ENCODE peak calls at places on chromosomes 2 and 18, in ten cellular contexts. One of them, this sample, is unnamed.

GRCh38 chr2:150410809-150411208 is 76.7 kb downstream of the RND3 start:
- DNase-seq in epithelial cell of esophagus: no peak
- DNase-seq in NCI-H1417: no peak
- DNase-seq in mammary epithelial cell: no peak
- DNase-seq in activated CD8-positive, alpha-beta memory T cell treated with anti-CD3 and anti-CD28 coated beads for 24 hours: no peak
- DNase-seq in SW480: peak; percentile 48
- DNase-seq in effector memory CD8-positive, alpha-beta T cell: no peak
- DNase-seq in hypothalamus: no peak
- DNase-seq in B cell: no peak
- DNase-seq in GDM1: no peak
- DNase-seq in this sample: no peak

GRCh38 chr18:54388203-54389142 is 30.8 kb downstream of the C18orf54 start:
- DNase-seq in epithelial cell of esophagus: peak; percentile 87
- DNase-seq in NCI-H1417: no peak
- DNase-seq in hypothalamus: no peak
- DNase-seq in mammary epithelial cell: peak; percentile 79
- DNase-seq in effector memory CD8-positive, alpha-beta T cell: no peak
- DNase-seq in SW480: peak; percentile 72
- DNase-seq in GDM1: peak; percentile 63
- DNase-seq in B cell: no peak
- DNase-seq in activated CD8-positive, alpha-beta memory T cell treated with anti-CD3 and anti-CD28 coated beads for 24 hours: no peak
- DNase-seq in this sample: peak; percentile 76

GRCh38 chr2:241272298-241272721 is 43.2 kb downstream of the HDLBP start:
- DNase-seq in mammary epithelial cell: no peak
- DNase-seq in activated CD8-positive, alpha-beta memory T cell treated with anti-CD3 and anti-CD28 coated beads for 24 hours: peak; percentile 61
- DNase-seq in hypothalamus: no peak
- DNase-seq in NCI-H1417: no peak
- DNase-seq in GDM1: no peak
- DNase-seq in B cell: no peak
- DNase-seq in SW480: peak; percentile 16
- DNase-seq in effector memory CD8-positive, alpha-beta T cell: peak; percentile 11
- DNase-seq in epithelial cell of esophagus: no peak
- DNase-seq in this sample: no peak

GRCh38 chr18:76126327-76126726 is 368.7 kb downstream of the ZNF516 start:
- DNase-seq in mammary epithelial cell: no peak
- DNase-seq in activated CD8-positive, alpha-beta memory T cell treated with anti-CD3 and anti-CD28 coated beads for 24 hours: no peak
- DNase-seq in hypothalamus: no peak
- DNase-seq in GDM1: no peak
- DNase-seq in NCI-H1417: no peak
- DNase-seq in B cell: no peak
- DNase-seq in SW480: no peak
- DNase-seq in effector memory CD8-positive, alpha-beta T cell: no peak
- DNase-seq in epithelial cell of esophagus: no peak
- DNase-seq in this sample: no peak

GRCh38 chr2:227313310-227313709 is 11.7 kb upstream of the MFF start:
- DNase-seq in mammary epithelial cell: no peak
- DNase-seq in effector memory CD8-positive, alpha-beta T cell: no peak
- DNase-seq in hypothalamus: no peak
- DNase-seq in SW480: no peak
- DNase-seq in B cell: no peak
- DNase-seq in GDM1: no peak
- DNase-seq in activated CD8-positive, alpha-beta memory T cell treated with anti-CD3 and anti-CD28 coated beads for 24 hours: no peak
- DNase-seq in NCI-H1417: no peak
- DNase-seq in epithelial cell of esophagus: no peak
- DNase-seq in this sample: no peak

GRCh38 chr18:58195278-58195721 is 151.3 kb downstream of the NEDD4L start:
- DNase-seq in B cell: peak; percentile 48
- DNase-seq in GDM1: no peak
- DNase-seq in activated CD8-positive, alpha-beta memory T cell treated with anti-CD3 and anti-CD28 coated beads for 24 hours: peak; percentile 71
- DNase-seq in epithelial cell of esophagus: peak; percentile 54
- DNase-seq in effector memory CD8-positive, alpha-beta T cell: no peak
- DNase-seq in SW480: peak; percentile 47
- DNase-seq in hypothalamus: no peak
- DNase-seq in NCI-H1417: peak; percentile 72
- DNase-seq in mammary epithelial cell: peak; percentile 73
- DNase-seq in this sample: no peak

GRCh38 chr2:11079131-11079824 is 76.0 kb upstream of the SLC66A3 start:
- DNase-seq in SW480: peak; percentile 20
- DNase-seq in mammary epithelial cell: no peak
- DNase-seq in activated CD8-positive, alpha-beta memory T cell treated with anti-CD3 and anti-CD28 coated beads for 24 hours: peak; percentile 37
- DNase-seq in GDM1: no peak
- DNase-seq in hypothalamus: no peak
- DNase-seq in B cell: no peak
- DNase-seq in effector memory CD8-positive, alpha-beta T cell: no peak
- DNase-seq in NCI-H1417: no peak
- DNase-seq in epithelial cell of esophagus: peak; percentile 37
- DNase-seq in this sample: no peak

GRCh38 chr2:44934024-44934423 is 7.5 kb upstream of the SIX3 start:
- DNase-seq in hypothalamus: no peak
- DNase-seq in GDM1: no peak
- DNase-seq in epithelial cell of esophagus: no peak
- DNase-seq in mammary epithelial cell: no peak
- DNase-seq in effector memory CD8-positive, alpha-beta T cell: no peak
- DNase-seq in SW480: no peak
- DNase-seq in activated CD8-positive, alpha-beta memory T cell treated with anti-CD3 and anti-CD28 coated beads for 24 hours: no peak
- DNase-seq in NCI-H1417: no peak
- DNase-seq in B cell: no peak
- DNase-seq in this sample: no peak

GRCh38 chr2:25362564-25363145 is 20.9 kb upstream of the DNMT3A start:
- DNase-seq in mammary epithelial cell: no peak
- DNase-seq in SW480: peak; percentile 41
- DNase-seq in B cell: peak; percentile 91
- DNase-seq in hypothalamus: no peak
- DNase-seq in epithelial cell of esophagus: peak; percentile 25
- DNase-seq in GDM1: peak; percentile 66
- DNase-seq in NCI-H1417: no peak
- DNase-seq in effector memory CD8-positive, alpha-beta T cell: peak; percentile 62
- DNase-seq in activated CD8-positive, alpha-beta memory T cell treated with anti-CD3 and anti-CD28 coated beads for 24 hours: peak; percentile 84
- DNase-seq in this sample: peak; percentile 68

GRCh38 chr18:65221115-65221514 is 529.7 kb upstream of the CDH7 start:
- DNase-seq in B cell: no peak
- DNase-seq in epithelial cell of esophagus: no peak
- DNase-seq in GDM1: no peak
- DNase-seq in effector memory CD8-positive, alpha-beta T cell: no peak
- DNase-seq in NCI-H1417: no peak
- DNase-seq in activated CD8-positive, alpha-beta memory T cell treated with anti-CD3 and anti-CD28 coated beads for 24 hours: no peak
- DNase-seq in hypothalamus: no peak
- DNase-seq in SW480: no peak
- DNase-seq in mammary epithelial cell: no peak
- DNase-seq in this sample: no peak

GRCh38 chr2:234952270-234953115 is 676 bp downstream of the SH3BP4 start:
- DNase-seq in NCI-H1417: peak; percentile 6
- DNase-seq in GDM1: no peak
- DNase-seq in activated CD8-positive, alpha-beta memory T cell treated with anti-CD3 and anti-CD28 coated beads for 24 hours: no peak
- DNase-seq in SW480: no peak
- DNase-seq in mammary epithelial cell: no peak
- DNase-seq in effector memory CD8-positive, alpha-beta T cell: no peak
- DNase-seq in hypothalamus: no peak
- DNase-seq in B cell: no peak
- DNase-seq in epithelial cell of esophagus: no peak
- DNase-seq in this sample: no peak

GRCh38 chr2:86238354-86238753 is 39.1 kb downstream of the MRPL35 start:
- DNase-seq in effector memory CD8-positive, alpha-beta T cell: no peak
- DNase-seq in B cell: peak; percentile 88
- DNase-seq in hypothalamus: no peak
- DNase-seq in mammary epithelial cell: no peak
- DNase-seq in activated CD8-positive, alpha-beta memory T cell treated with anti-CD3 and anti-CD28 coated beads for 24 hours: peak; percentile 66
- DNase-seq in SW480: no peak
- DNase-seq in epithelial cell of esophagus: peak; percentile 44
- DNase-seq in NCI-H1417: no peak
- DNase-seq in GDM1: no peak
- DNase-seq in this sample: no peak

GRCh38 chr2:100959225-100959880 is 42.7 kb upstream of the RPL31 start:
- DNase-seq in SW480: no peak
- DNase-seq in GDM1: no peak
- DNase-seq in NCI-H1417: no peak
- DNase-seq in mammary epithelial cell: no peak
- DNase-seq in epithelial cell of esophagus: peak; percentile 65
- DNase-seq in effector memory CD8-positive, alpha-beta T cell: no peak
- DNase-seq in hypothalamus: no peak
- DNase-seq in activated CD8-positive, alpha-beta memory T cell treated with anti-CD3 and anti-CD28 coated beads for 24 hours: no peak
- DNase-seq in B cell: no peak
- DNase-seq in this sample: no peak

GRCh38 chr2:30464544-30465170 is 17.6 kb downstream of the LCLAT1 start:
- DNase-seq in NCI-H1417: no peak
- DNase-seq in GDM1: no peak
- DNase-seq in B cell: no peak
- DNase-seq in mammary epithelial cell: no peak
- DNase-seq in activated CD8-positive, alpha-beta memory T cell treated with anti-CD3 and anti-CD28 coated beads for 24 hours: no peak
- DNase-seq in SW480: no peak
- DNase-seq in hypothalamus: no peak
- DNase-seq in epithelial cell of esophagus: no peak
- DNase-seq in effector memory CD8-positive, alpha-beta T cell: no peak
- DNase-seq in this sample: no peak

GRCh38 chr2:232447091-232447620 is 8.8 kb upstream of the ALPI start:
- DNase-seq in hypothalamus: no peak
- DNase-seq in mammary epithelial cell: no peak
- DNase-seq in epithelial cell of esophagus: no peak
- DNase-seq in activated CD8-positive, alpha-beta memory T cell treated with anti-CD3 and anti-CD28 coated beads for 24 hours: peak; percentile 55
- DNase-seq in SW480: no peak
- DNase-seq in NCI-H1417: no peak
- DNase-seq in GDM1: no peak
- DNase-seq in effector memory CD8-positive, alpha-beta T cell: no peak
- DNase-seq in B cell: no peak
- DNase-seq in this sample: no peak

GRCh38 chr2:170377469-170378207 is 199.7 kb downstream of the MYO3B start:
- DNase-seq in mammary epithelial cell: no peak
- DNase-seq in hypothalamus: no peak
- DNase-seq in activated CD8-positive, alpha-beta memory T cell treated with anti-CD3 and anti-CD28 coated beads for 24 hours: no peak
- DNase-seq in effector memory CD8-positive, alpha-beta T cell: no peak
- DNase-seq in SW480: no peak
- DNase-seq in NCI-H1417: no peak
- DNase-seq in GDM1: no peak
- DNase-seq in B cell: no peak
- DNase-seq in epithelial cell of esophagus: no peak
- DNase-seq in this sample: no peak

GRCh38 chr2:11822746-11823411 is 76.4 kb downstream of the LPIN1 start:
- DNase-seq in SW480: peak; percentile 91
- DNase-seq in NCI-H1417: peak; percentile 22
- DNase-seq in activated CD8-positive, alpha-beta memory T cell treated with anti-CD3 and anti-CD28 coated beads for 24 hours: peak; percentile 51
- DNase-seq in effector memory CD8-positive, alpha-beta T cell: no peak
- DNase-seq in mammary epithelial cell: no peak
- DNase-seq in epithelial cell of esophagus: peak; percentile 80
- DNase-seq in GDM1: no peak
- DNase-seq in B cell: no peak
- DNase-seq in hypothalamus: no peak
- DNase-seq in this sample: no peak

GRCh38 chr2:75710220-75710576 is 517 bp downstream of the GCFC2 start:
- DNase-seq in epithelial cell of esophagus: no peak
- DNase-seq in mammary epithelial cell: no peak
- DNase-seq in NCI-H1417: no peak
- DNase-seq in effector memory CD8-positive, alpha-beta T cell: no peak
- DNase-seq in B cell: no peak
- DNase-seq in activated CD8-positive, alpha-beta memory T cell treated with anti-CD3 and anti-CD28 coated beads for 24 hours: no peak
- DNase-seq in GDM1: no peak
- DNase-seq in hypothalamus: no peak
- DNase-seq in SW480: no peak
- DNase-seq in this sample: no peak

GRCh38 chr2:68418855-68419254 is 48.2 kb downstream of the FBXO48 start:
- DNase-seq in GDM1: no peak
- DNase-seq in NCI-H1417: no peak
- DNase-seq in B cell: no peak
- DNase-seq in hypothalamus: no peak
- DNase-seq in effector memory CD8-positive, alpha-beta T cell: no peak
- DNase-seq in epithelial cell of esophagus: no peak
- DNase-seq in SW480: no peak
- DNase-seq in mammary epithelial cell: no peak
- DNase-seq in activated CD8-positive, alpha-beta memory T cell treated with anti-CD3 and anti-CD28 coated beads for 24 hours: no peak
- DNase-seq in this sample: no peak

GRCh38 chr2:145055651-145056050 is 535.7 kb upstream of the ZEB2 start:
- DNase-seq in activated CD8-positive, alpha-beta memory T cell treated with anti-CD3 and anti-CD28 coated beads for 24 hours: no peak
- DNase-seq in SW480: no peak
- DNase-seq in B cell: no peak
- DNase-seq in epithelial cell of esophagus: peak; percentile 67
- DNase-seq in hypothalamus: no peak
- DNase-seq in effector memory CD8-positive, alpha-beta T cell: no peak
- DNase-seq in mammary epithelial cell: peak; percentile 25
- DNase-seq in GDM1: no peak
- DNase-seq in NCI-H1417: no peak
- DNase-seq in this sample: no peak

GRCh38 chr2:217949448-217949847 is 53.3 kb downstream of the TNS1 start:
- DNase-seq in activated CD8-positive, alpha-beta memory T cell treated with anti-CD3 and anti-CD28 coated beads for 24 hours: no peak
- DNase-seq in SW480: no peak
- DNase-seq in NCI-H1417: no peak
- DNase-seq in mammary epithelial cell: no peak
- DNase-seq in hypothalamus: no peak
- DNase-seq in epithelial cell of esophagus: no peak
- DNase-seq in effector memory CD8-positive, alpha-beta T cell: no peak
- DNase-seq in B cell: no peak
- DNase-seq in GDM1: no peak
- DNase-seq in this sample: no peak

GRCh38 chr2:121527009-121527682 is 3.5 kb upstream of the RNU4ATAC start:
- DNase-seq in activated CD8-positive, alpha-beta memory T cell treated with anti-CD3 and anti-CD28 coated beads for 24 hours: no peak
- DNase-seq in hypothalamus: no peak
- DNase-seq in SW480: no peak
- DNase-seq in epithelial cell of esophagus: peak; percentile 97
- DNase-seq in mammary epithelial cell: peak; percentile 97
- DNase-seq in GDM1: no peak
- DNase-seq in B cell: no peak
- DNase-seq in NCI-H1417: no peak
- DNase-seq in effector memory CD8-positive, alpha-beta T cell: no peak
- DNase-seq in this sample: no peak

GRCh38 chr2:1886405-1886992 is 142.2 kb upstream of the PXDN start:
- DNase-seq in SW480: peak; percentile 60
- DNase-seq in activated CD8-positive, alpha-beta memory T cell treated with anti-CD3 and anti-CD28 coated beads for 24 hours: peak; percentile 62
- DNase-seq in mammary epithelial cell: peak; percentile 19
- DNase-seq in NCI-H1417: peak; percentile 86
- DNase-seq in hypothalamus: peak; percentile 12
- DNase-seq in effector memory CD8-positive, alpha-beta T cell: no peak
- DNase-seq in GDM1: no peak
- DNase-seq in epithelial cell of esophagus: peak; percentile 56
- DNase-seq in B cell: no peak
- DNase-seq in this sample: peak; percentile 46

GRCh38 chr18:26071020-26071419 is 19.4 kb downstream of the SS18 start:
- DNase-seq in hypothalamus: no peak
- DNase-seq in SW480: no peak
- DNase-seq in B cell: no peak
- DNase-seq in activated CD8-positive, alpha-beta memory T cell treated with anti-CD3 and anti-CD28 coated beads for 24 hours: no peak
- DNase-seq in GDM1: no peak
- DNase-seq in NCI-H1417: no peak
- DNase-seq in epithelial cell of esophagus: no peak
- DNase-seq in mammary epithelial cell: no peak
- DNase-seq in effector memory CD8-positive, alpha-beta T cell: no peak
- DNase-seq in this sample: no peak

GRCh38 chr18:32714571-32715148 is 58.2 kb downstream of the KLHL14 start:
- DNase-seq in activated CD8-positive, alpha-beta memory T cell treated with anti-CD3 and anti-CD28 coated beads for 24 hours: no peak
- DNase-seq in effector memory CD8-positive, alpha-beta T cell: peak; percentile 17
- DNase-seq in mammary epithelial cell: peak; percentile 64
- DNase-seq in hypothalamus: no peak
- DNase-seq in epithelial cell of esophagus: peak; percentile 76
- DNase-seq in SW480: peak; percentile 55
- DNase-seq in B cell: peak; percentile 60
- DNase-seq in GDM1: peak; percentile 41
- DNase-seq in NCI-H1417: peak; percentile 60
- DNase-seq in this sample: no peak

GRCh38 chr2:28360066-28360741 is 32.5 kb upstream of the FOSL2 start:
- DNase-seq in activated CD8-positive, alpha-beta memory T cell treated with anti-CD3 and anti-CD28 coated beads for 24 hours: no peak
- DNase-seq in NCI-H1417: no peak
- DNase-seq in effector memory CD8-positive, alpha-beta T cell: no peak
- DNase-seq in B cell: no peak
- DNase-seq in hypothalamus: no peak
- DNase-seq in epithelial cell of esophagus: no peak
- DNase-seq in mammary epithelial cell: no peak
- DNase-seq in SW480: peak; percentile 63
- DNase-seq in GDM1: no peak
- DNase-seq in this sample: no peak

GRCh38 chr2:62099050-62099449 is 96.9 kb upstream of the B3GNT2 start:
- DNase-seq in activated CD8-positive, alpha-beta memory T cell treated with anti-CD3 and anti-CD28 coated beads for 24 hours: no peak
- DNase-seq in effector memory CD8-positive, alpha-beta T cell: no peak
- DNase-seq in hypothalamus: no peak
- DNase-seq in SW480: no peak
- DNase-seq in epithelial cell of esophagus: no peak
- DNase-seq in NCI-H1417: no peak
- DNase-seq in B cell: no peak
- DNase-seq in GDM1: no peak
- DNase-seq in mammary epithelial cell: no peak
- DNase-seq in this sample: no peak

GRCh38 chr2:220703279-220703678 is 868.8 kb downstream of the EPHA4 start:
- DNase-seq in activated CD8-positive, alpha-beta memory T cell treated with anti-CD3 and anti-CD28 coated beads for 24 hours: no peak
- DNase-seq in B cell: no peak
- DNase-seq in mammary epithelial cell: peak; percentile 66
- DNase-seq in SW480: no peak
- DNase-seq in hypothalamus: no peak
- DNase-seq in epithelial cell of esophagus: no peak
- DNase-seq in NCI-H1417: no peak
- DNase-seq in effector memory CD8-positive, alpha-beta T cell: no peak
- DNase-seq in GDM1: no peak
- DNase-seq in this sample: no peak

This sample was measured in KG1.